ENCODE peak calls at places on chromosomes 16 and 17, in four cellular contexts. L is GM23248, S is gastrocnemius medialis, D is stomach. F is an unnamed sample. For H3K4me1, the result is how much of the 10 kb centered on the place peaks cover.

GRCh38 chr17:35011671-35012216 is 31.4 kb downstream of the LIG3 start:
- DNase-seq in L (no peak), S (peak), D (no peak), F (no peak)

GRCh38 chr17:68011199-68011665 is 15.0 kb upstream of the C17orf58 start:
- DNase-seq in D (peak), L (peak), S (no peak), F (no peak)

GRCh38 chr17:251531-251930 is 70.1 kb upstream of the DOC2B start:
- DNase-seq in S (no peak), D (no peak), L (no peak), F (peak)

GRCh38 chr17:40418428-40418706 is 671 bp upstream of the TOP2A start:
- DNase-seq in L (no peak), D (no peak), S (no peak), F (no peak)

GRCh38 chr17:59617141-59617757 is 2.4 kb upstream of the CLTC start:
- DNase-seq in L (no peak), D (no peak), S (no peak), F (no peak)

GRCh38 chr16:51402785-51403184 is 251.7 kb upstream of the SALL1 start:
- DNase-seq in D (peak), S (no peak), L (peak), F (no peak)

GRCh38 chr16:4505356-4506153 is 29.4 kb downstream of the HMOX2 start:
- DNase-seq in L (no peak), S (no peak), D (peak), F (no peak)

GRCh38 chr16:81450783-81451491 is 6.3 kb downstream of the CMIP start:
- DNase-seq in S (no peak), L (no peak), D (no peak), F (no peak)

GRCh38 chr17:59893617-59894100 is 738 bp downstream of the RPS6KB1 start:
- DNase-seq in D (no peak), S (peak), L (peak), F (no peak)

GRCh38 chr16:8720967-8721692 is 46.7 kb downstream of the ABAT start:
- DNase-seq in S (no peak), L (no peak), D (no peak), F (no peak)

GRCh38 chr16:89183463-89183862 is 11.9 kb downstream of the CDH15 start:
- DNase-seq in D (no peak), S (no peak), L (no peak), F (no peak)

GRCh38 chr17:60355663-60356594 is 36.0 kb downstream of the USP32 start:
- DNase-seq in S (no peak), L (no peak), D (no peak), F (no peak)

GRCh38 chr17:48322060-48322459 is 108.0 kb downstream of the SKAP1 start:
- DNase-seq in S (no peak), D (no peak), L (peak), F (no peak)

GRCh38 chr17:82446124-82446523 is 4.4 kb downstream of the CYBC1 start:
- DNase-seq in S (no peak), D (no peak), L (no peak), F (no peak)

GRCh38 chr17:44385287-44386181 is 3.9 kb downstream of the ITGA2B start:
- DNase-seq in S (peak), D (peak), L (peak), F (peak)

GRCh38 chr16:2500937-2501750 is 12.6 kb upstream of the ATP6V0C start:
- DNase-seq in D (peak), L (peak), S (no peak), F (no peak)

GRCh38 chr17:48388955-48389764 is 40.9 kb downstream of the SKAP1 start:
- DNase-seq in S (no peak), L (no peak), D (no peak), F (no peak)

GRCh38 chr16:79247386-79247785 is 353.2 kb downstream of the MAF start:
- DNase-seq in D (no peak), L (no peak), S (no peak), F (no peak)

GRCh38 chr16:8887952-8888560 is 5.9 kb downstream of the LITAFD start:
- DNase-seq in L (peak), S (peak), D (peak), F (no peak)

GRCh38 chr16:3094289-3095027 is 4.6 kb downstream of the ZSCAN10 start:
- DNase-seq in S (no peak), L (peak), D (peak), F (no peak)

GRCh38 chr17:73689596-73690275 is 45.5 kb upstream of the SDK2 start:
- DNase-seq in D (no peak), L (no peak), S (no peak), F (no peak)

GRCh38 chr16:21664801-21665492 is 1.2 kb downstream of the OTOA start:
- DNase-seq in S (no peak), D (no peak), L (no peak), F (peak)

GRCh38 chr17:8499171-8499570 is 63.5 kb downstream of the NDEL1 start:
- DNase-seq in D (no peak), L (no peak), S (no peak), F (no peak)

GRCh38 chr16:7653746-7654145 is 321.1 kb downstream of the RBFOX1 start:
- DNase-seq in S (no peak), D (no peak), L (no peak), F (no peak)

GRCh38 chr16:50394215-50394802 is 25.5 kb upstream of the BRD7 start:
- DNase-seq in L (no peak), S (no peak), D (no peak), F (no peak)

DNA sequence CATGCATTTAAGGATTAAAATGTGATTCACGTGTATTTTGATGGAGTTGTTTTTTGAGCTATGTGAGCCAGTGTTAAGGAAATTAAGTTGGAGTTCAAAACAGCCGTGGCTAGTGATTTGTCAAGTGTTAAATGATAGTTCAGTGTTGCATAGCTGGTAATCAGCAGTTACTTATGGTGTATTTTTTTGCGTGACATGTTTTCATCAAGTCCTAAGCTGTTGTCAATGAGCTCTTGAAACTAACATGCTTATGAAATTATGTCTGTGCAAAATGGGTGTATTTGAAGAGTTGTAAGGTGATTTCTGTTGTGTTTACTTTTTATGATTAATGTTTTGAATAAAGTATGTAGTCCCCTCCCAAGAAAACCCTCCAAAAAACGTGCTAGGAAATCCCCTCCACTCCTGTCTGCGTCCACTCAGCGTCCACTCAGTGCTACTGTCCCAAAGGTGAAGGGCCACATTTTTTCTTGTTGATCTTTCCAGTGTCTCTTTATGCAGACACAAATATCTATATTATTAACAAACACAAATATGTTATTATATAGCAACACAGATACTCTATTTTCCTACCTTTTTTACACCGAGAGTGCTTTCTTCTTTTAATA is 30.0 kb downstream of the USP10 start:
- DNase-seq in D (no peak), S (no peak), L (peak), F (no peak)
- H3K4me1 ChIP-seq in D (half or more), S (under half), L (half or more), F (half or more)

DNA sequence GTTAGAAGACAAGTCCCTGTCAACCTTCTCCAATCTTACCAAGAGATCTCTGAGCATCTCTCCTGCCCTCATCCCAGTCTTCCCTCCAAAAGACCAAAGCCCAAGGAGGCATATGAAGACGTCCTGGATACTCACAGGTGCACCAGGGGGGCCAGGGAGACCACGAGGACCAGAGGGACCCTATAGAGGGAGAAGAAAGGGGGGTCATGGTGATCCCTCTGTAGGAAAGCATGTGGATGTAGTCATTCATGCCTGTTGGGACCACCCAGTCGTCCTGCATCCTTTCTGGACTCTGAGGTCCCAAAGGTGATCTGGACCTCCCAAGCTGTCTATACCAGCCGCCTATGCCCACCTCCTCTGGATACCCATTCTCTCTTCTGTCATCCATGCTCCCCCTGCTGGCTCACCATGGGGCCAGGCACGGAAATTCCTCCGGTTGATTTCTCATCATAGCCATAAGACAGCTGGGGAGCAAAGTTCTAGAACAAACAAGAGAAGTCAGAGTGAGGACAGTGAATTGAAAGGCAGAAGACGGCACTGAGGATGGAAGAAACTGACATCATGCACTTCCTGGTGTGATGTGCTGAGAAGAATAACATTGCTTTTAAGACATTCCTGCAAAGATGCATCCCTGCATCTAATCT is 3.3 kb downstream of the COL1A1 start:
- DNase-seq in S (no peak), D (peak), L (peak), F (no peak)
- H3K4me3 ChIP-seq in S (no peak), D (no peak), L (peak), F (no peak)

GRCh38 chr17:65049085-65049756 is 7.3 kb downstream of the GNA13 start:
- DNase-seq in S (no peak), L (no peak), D (no peak), F (no peak)
- H3K4me1 ChIP-seq in S (half or more), L (under half), D (half or more), F (half or more)

DNA sequence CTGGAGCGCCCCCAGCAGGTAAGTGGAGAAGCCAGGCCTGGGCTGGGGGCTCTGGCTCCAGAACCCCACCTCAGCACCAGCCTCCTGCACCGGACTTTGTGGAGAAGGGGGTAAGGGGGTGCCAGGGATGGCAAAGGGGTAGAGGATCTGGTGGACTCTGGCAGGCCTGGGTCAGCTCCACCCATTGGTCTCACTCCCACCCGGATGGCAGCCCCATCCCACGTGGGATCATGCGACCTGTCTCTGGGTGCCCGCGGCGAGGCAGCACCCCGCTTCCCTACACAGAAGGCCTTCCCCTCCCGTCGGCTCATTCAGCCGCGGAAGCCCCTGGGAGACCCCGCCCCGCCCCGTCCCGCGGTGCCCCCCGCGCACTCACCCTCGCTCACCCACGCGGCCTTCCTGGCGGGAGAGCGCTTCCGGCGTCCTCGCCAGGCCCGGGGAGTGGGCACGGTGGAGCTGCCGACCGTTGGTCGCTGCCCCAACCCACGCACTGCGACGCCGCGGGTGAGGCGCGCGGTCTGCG is 498 bp upstream of the PLEKHG4 start:
- DNase-seq in D (no peak), L (peak), S (no peak), F (no peak)
- H3K4me3 ChIP-seq in D (peak), L (peak), S (peak), F (peak)

GRCh38 chr17:76497979-76498885 is 3.0 kb downstream of the RHBDF2 start:
- DNase-seq in S (peak), L (peak), D (peak), F (no peak)

GRCh38 chr17:76497699-76497978 is 3.6 kb downstream of the RHBDF2 start:
- DNase-seq in L (no peak), D (no peak), S (no peak), F (no peak)

GRCh38 chr17:76496464-76496863 is 4.8 kb downstream of the RHBDF2 start:
- DNase-seq in S (no peak), D (no peak), L (no peak), F (no peak)

GRCh38 chr17:76493505-76494167 is 7.6 kb downstream of the RHBDF2 start:
- DNase-seq in L (no peak), S (no peak), D (peak), F (no peak)

DNA sequence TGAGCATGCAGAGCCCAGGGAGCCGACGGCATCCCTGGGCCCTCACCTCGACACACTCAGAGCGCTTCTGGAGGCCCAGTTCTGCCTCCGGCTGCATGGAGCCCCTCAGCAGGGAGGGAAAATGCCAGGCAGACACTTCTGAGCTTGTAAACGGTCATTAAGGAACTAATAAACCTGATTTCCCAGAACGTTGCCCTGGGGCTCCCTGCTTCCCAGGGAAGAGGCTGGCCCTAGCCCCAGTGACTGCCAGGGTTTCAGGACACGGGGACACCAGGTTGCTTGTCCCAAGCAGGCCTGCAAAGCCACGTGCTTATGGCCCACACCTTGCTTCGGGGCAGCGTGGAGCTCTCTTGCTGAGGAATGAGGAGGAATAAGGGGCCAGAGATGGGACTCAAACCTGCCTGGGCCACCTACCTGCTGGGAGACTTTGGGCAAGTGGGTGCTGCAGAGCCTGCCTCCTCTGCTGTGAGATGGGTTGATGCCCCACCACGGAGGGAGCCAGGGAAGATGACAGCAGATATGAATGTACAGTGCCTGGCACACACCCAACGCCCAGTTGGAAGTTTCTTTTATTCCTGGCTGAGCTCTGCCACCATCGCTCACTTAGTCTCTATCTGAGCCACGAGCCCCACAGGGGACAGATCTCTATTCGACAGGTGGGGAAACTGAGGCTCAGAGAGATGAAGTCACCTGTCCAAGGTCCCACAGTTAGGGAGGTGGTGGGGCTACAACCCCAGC is 5.4 kb downstream of the RHBDF2 start:
- DNase-seq in L (no peak), D (no peak), S (no peak), F (no peak)
- H3K4me1 ChIP-seq in L (under half), D (half or more), S (half or more), F (half or more)

GRCh38 chr16:87384162-87384999 is 805 bp upstream of the FBXO31 start:
- DNase-seq in S (no peak), L (peak), D (peak), F (peak)
- H3K4me3 ChIP-seq in S (peak), L (peak), D (peak), F (peak)

GRCh38 chr17:4940625-4941021 is 555 bp downstream of the RNF167 start:
- DNase-seq in D (no peak), S (no peak), L (peak), F (no peak)
- H3K4me1 ChIP-seq in D (half or more), S (under half), L (under half), F (half or more)

DNA sequence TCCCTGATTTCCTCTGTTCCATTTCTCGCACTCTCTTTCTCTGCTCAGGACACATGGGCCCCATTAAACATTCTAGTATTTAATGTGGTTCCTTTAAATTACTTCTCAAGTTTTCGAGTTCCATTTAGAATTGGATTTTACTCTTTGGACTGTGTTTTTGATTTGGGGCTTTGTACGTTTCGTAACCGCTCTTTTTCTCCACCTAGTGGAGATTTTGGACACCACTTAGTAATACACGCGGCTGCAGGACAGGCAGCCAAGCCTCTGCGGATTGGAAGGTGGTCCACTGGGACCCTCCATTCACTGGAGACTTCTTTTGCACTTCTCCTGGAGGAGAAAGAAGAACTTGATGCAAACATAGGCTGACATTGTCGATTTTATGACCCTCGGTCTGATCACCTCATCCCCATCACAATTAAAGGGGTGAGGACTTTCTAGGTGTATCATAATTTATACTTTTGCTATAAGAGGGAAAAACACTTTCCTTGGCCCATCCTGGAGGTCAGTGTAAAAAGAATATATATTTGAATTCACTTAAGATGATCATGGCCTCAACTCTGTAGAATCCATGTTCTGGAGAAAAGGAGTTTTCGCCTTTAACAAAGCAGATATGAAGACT is 85.8 kb downstream of the NOG start:
- DNase-seq in D (no peak), S (no peak), L (peak), F (no peak)
- H3K4me3 ChIP-seq in D (peak), S (peak), L (peak), F (peak)

DNA sequence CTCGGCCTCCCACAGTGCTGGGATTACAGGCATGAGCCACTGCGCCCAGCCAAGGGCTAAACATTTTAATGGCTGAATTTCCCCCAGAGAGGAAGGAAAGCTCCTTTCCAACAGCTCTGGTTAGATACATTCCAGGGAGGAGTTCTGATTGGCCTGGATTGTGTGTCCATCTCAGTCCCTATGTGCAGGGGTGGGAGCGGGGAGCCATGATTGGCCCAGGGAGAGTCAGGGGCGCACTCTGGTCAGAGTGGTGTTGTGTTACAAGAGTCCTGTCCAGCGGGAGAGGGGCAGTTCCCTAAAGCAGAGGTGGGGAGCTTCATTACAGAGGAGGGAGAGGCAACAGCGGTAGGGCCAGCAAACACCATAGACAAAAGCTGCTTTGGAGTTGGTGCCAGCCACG is 75.0 kb downstream of the RAP1GAP2 start:
- DNase-seq in D (no peak), L (no peak), S (no peak), F (no peak)
- H3K4me1 ChIP-seq in D (under half), L (under half), S (under half), F (under half)

GRCh38 chr17:7407033-7407432 is 612 bp upstream of the NLGN2 start:
- DNase-seq in S (no peak), L (no peak), D (no peak), F (peak)

GRCh38 chr17:7407483-7408231 is at the start of gene NLGN2:
- DNase-seq in L (no peak), S (no peak), D (no peak), F (no peak)

GRCh38 chr17:7404737-7405412 is 978 bp upstream of the TMEM256 start:
- DNase-seq in L (peak), S (peak), D (peak), F (peak)

GRCh38 chr17:7405413-7405881 is 1.6 kb upstream of the TMEM256 start:
- DNase-seq in S (no peak), D (no peak), L (peak), F (no peak)

DNA sequence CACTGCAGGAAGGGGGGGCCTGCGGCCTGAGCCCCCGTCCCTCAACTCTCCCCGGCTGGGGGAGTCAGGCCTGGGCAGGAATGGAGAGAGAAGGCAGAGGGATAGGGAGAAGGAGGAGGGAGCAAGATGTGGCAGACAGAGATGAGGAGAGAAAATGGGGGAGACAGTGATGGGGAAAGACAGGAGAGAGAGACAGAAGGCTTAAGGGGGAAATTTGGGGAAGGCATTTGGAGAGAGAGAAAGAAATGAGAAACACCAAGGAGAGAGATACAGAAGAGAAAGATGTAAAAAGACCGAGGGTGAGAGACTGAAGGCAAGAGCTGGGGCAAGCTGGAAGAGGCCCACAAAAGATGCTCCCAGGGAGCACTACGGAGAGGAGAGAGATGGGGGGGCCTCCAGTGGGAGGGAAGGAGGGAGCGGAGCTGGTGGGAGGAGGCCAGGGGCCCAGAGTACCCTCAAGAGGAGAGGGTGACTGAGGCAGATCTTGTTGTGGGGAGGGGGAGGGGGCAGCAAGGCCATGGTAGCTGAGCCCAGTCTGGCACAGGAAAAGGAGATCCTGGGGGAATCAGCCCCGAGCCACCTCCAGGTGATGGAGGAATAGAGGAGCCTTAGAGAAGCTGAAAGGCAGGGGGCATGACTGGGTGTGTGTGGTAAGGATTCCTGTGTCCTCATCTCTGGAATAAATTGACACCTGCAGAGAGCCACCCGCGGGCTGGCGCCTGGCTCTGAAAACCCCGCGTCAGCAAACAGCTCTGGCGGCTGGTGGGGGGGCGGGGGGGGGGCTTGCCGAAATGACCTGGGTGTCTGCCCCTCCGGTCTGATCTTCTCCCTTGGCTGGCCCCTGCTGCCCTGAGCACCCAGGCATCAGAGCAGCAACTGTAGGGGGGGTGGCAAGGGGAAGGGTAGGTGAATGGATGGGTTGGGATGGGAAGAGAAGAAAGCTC is 1.5 kb upstream of the NLGN2 start:
- DNase-seq in S (no peak), L (peak), D (no peak), F (peak)
- H3K4me3 ChIP-seq in S (no peak), L (peak), D (peak), F (peak)

F was measured in suprapubic skin.